ENCODE peak calls at places on chromosome 21, in six cellular contexts. One of them, this sample, is unnamed.

GRCh38 chr21:41706263-41706639 is 60.6 kb downstream of the RIPK4 start:
- DNase-seq in SK-MEL-5: no peak
- DNase-seq in NCI-H1092: no peak
- DNase-seq in stimulated activated CD8-positive, alpha-beta memory T cell treated with anti-CD3 and anti-CD28 coated beads, Interleukin-15, amount 100 ng/mL, for 48 hours: no peak
- DNase-seq in mesenchymal stem cell: no peak
- DNase-seq in tibial nerve: no peak
- DNase-seq in this sample: no peak

GRCh38 chr21:15768045-15768601 is 38.3 kb downstream of the USP25 start:
- DNase-seq in mesenchymal stem cell: no peak
- DNase-seq in SK-MEL-5: no peak
- DNase-seq in NCI-H1092: no peak
- DNase-seq in stimulated activated CD8-positive, alpha-beta memory T cell treated with anti-CD3 and anti-CD28 coated beads, Interleukin-15, amount 100 ng/mL, for 48 hours: no peak
- DNase-seq in tibial nerve: no peak
- DNase-seq in this sample: no peak

GRCh38 chr21:45997495-45998275 is 16.1 kb downstream of the COL6A1 start:
- DNase-seq in mesenchymal stem cell: no peak
- DNase-seq in SK-MEL-5: no peak
- DNase-seq in stimulated activated CD8-positive, alpha-beta memory T cell treated with anti-CD3 and anti-CD28 coated beads, Interleukin-15, amount 100 ng/mL, for 48 hours: no peak
- DNase-seq in tibial nerve: peak; percentile 12
- DNase-seq in NCI-H1092: no peak
- DNase-seq in this sample: peak; percentile 46

GRCh38 chr21:17612565-17613241 is at the start of gene BTG3:
- DNase-seq in SK-MEL-5: peak; percentile 78
- DNase-seq in mesenchymal stem cell: peak; percentile 76
- DNase-seq in NCI-H1092: peak; percentile 72
- DNase-seq in tibial nerve: peak; percentile 52
- DNase-seq in stimulated activated CD8-positive, alpha-beta memory T cell treated with anti-CD3 and anti-CD28 coated beads, Interleukin-15, amount 100 ng/mL, for 48 hours: peak; percentile 75
- DNase-seq in this sample: peak; percentile 89

GRCh38 chr21:41892726-41893125 is 13.6 kb upstream of the PRDM15 start:
- DNase-seq in stimulated activated CD8-positive, alpha-beta memory T cell treated with anti-CD3 and anti-CD28 coated beads, Interleukin-15, amount 100 ng/mL, for 48 hours: no peak
- DNase-seq in mesenchymal stem cell: no peak
- DNase-seq in SK-MEL-5: no peak
- DNase-seq in NCI-H1092: no peak
- DNase-seq in tibial nerve: no peak
- DNase-seq in this sample: no peak

GRCh38 chr21:39030127-39030884 is 152.9 kb downstream of the PSMG1 start:
- DNase-seq in SK-MEL-5: no peak
- DNase-seq in stimulated activated CD8-positive, alpha-beta memory T cell treated with anti-CD3 and anti-CD28 coated beads, Interleukin-15, amount 100 ng/mL, for 48 hours: no peak
- DNase-seq in mesenchymal stem cell: no peak
- DNase-seq in NCI-H1092: no peak
- DNase-seq in tibial nerve: no peak
- DNase-seq in this sample: peak; percentile 49

GRCh38 chr21:37908691-37909090 is 7.6 kb downstream of the KCNJ6 start:
- DNase-seq in NCI-H1092: no peak
- DNase-seq in stimulated activated CD8-positive, alpha-beta memory T cell treated with anti-CD3 and anti-CD28 coated beads, Interleukin-15, amount 100 ng/mL, for 48 hours: no peak
- DNase-seq in SK-MEL-5: no peak
- DNase-seq in mesenchymal stem cell: no peak
- DNase-seq in tibial nerve: no peak
- DNase-seq in this sample: no peak

GRCh38 chr21:32426592-32427051 is 14.1 kb downstream of the EVA1C start:
- DNase-seq in tibial nerve: no peak
- DNase-seq in SK-MEL-5: peak; percentile 16
- DNase-seq in stimulated activated CD8-positive, alpha-beta memory T cell treated with anti-CD3 and anti-CD28 coated beads, Interleukin-15, amount 100 ng/mL, for 48 hours: no peak
- DNase-seq in NCI-H1092: no peak
- DNase-seq in mesenchymal stem cell: no peak
- DNase-seq in this sample: no peak

GRCh38 chr21:30233228-30233627 is 17.3 kb upstream of the CLDN8 start:
- DNase-seq in NCI-H1092: no peak
- DNase-seq in stimulated activated CD8-positive, alpha-beta memory T cell treated with anti-CD3 and anti-CD28 coated beads, Interleukin-15, amount 100 ng/mL, for 48 hours: no peak
- DNase-seq in SK-MEL-5: no peak
- DNase-seq in tibial nerve: no peak
- DNase-seq in mesenchymal stem cell: no peak
- DNase-seq in this sample: no peak

GRCh38 chr21:14520535-14520934 is 25.6 kb downstream of the SAMSN1 start:
- DNase-seq in tibial nerve: no peak
- DNase-seq in mesenchymal stem cell: no peak
- DNase-seq in SK-MEL-5: no peak
- DNase-seq in stimulated activated CD8-positive, alpha-beta memory T cell treated with anti-CD3 and anti-CD28 coated beads, Interleukin-15, amount 100 ng/mL, for 48 hours: no peak
- DNase-seq in NCI-H1092: no peak
- DNase-seq in this sample: peak; percentile 51

GRCh38 chr21:30434033-30434631 is 4.1 kb downstream of the KRTAP13-4 start:
- DNase-seq in SK-MEL-5: peak; percentile 75
- DNase-seq in tibial nerve: no peak
- DNase-seq in mesenchymal stem cell: no peak
- DNase-seq in stimulated activated CD8-positive, alpha-beta memory T cell treated with anti-CD3 and anti-CD28 coated beads, Interleukin-15, amount 100 ng/mL, for 48 hours: no peak
- DNase-seq in NCI-H1092: peak; percentile 21
- DNase-seq in this sample: no peak

GRCh38 chr21:16424331-16424749 is 694.6 kb downstream of the USP25 start:
- DNase-seq in NCI-H1092: peak; percentile 14
- DNase-seq in tibial nerve: no peak
- DNase-seq in mesenchymal stem cell: no peak
- DNase-seq in SK-MEL-5: peak; percentile 6
- DNase-seq in stimulated activated CD8-positive, alpha-beta memory T cell treated with anti-CD3 and anti-CD28 coated beads, Interleukin-15, amount 100 ng/mL, for 48 hours: no peak
- DNase-seq in this sample: no peak

GRCh38 chr21:45496968-45497845 is 45.0 kb downstream of the SLC19A1 start:
- DNase-seq in mesenchymal stem cell: no peak
- DNase-seq in NCI-H1092: no peak
- DNase-seq in SK-MEL-5: no peak
- DNase-seq in stimulated activated CD8-positive, alpha-beta memory T cell treated with anti-CD3 and anti-CD28 coated beads, Interleukin-15, amount 100 ng/mL, for 48 hours: no peak
- DNase-seq in tibial nerve: no peak
- DNase-seq in this sample: peak; percentile 44

GRCh38 chr21:46096997-46097825 is 701 bp upstream of the COL6A2 start:
- DNase-seq in stimulated activated CD8-positive, alpha-beta memory T cell treated with anti-CD3 and anti-CD28 coated beads, Interleukin-15, amount 100 ng/mL, for 48 hours: no peak
- DNase-seq in mesenchymal stem cell: no peak
- DNase-seq in SK-MEL-5: no peak
- DNase-seq in tibial nerve: no peak
- DNase-seq in NCI-H1092: no peak
- DNase-seq in this sample: peak; percentile 58

GRCh38 chr21:46311568-46311967 is 12.1 kb downstream of the C21orf58 start:
- DNase-seq in tibial nerve: no peak
- DNase-seq in NCI-H1092: no peak
- DNase-seq in mesenchymal stem cell: no peak
- DNase-seq in SK-MEL-5: no peak
- DNase-seq in stimulated activated CD8-positive, alpha-beta memory T cell treated with anti-CD3 and anti-CD28 coated beads, Interleukin-15, amount 100 ng/mL, for 48 hours: no peak
- DNase-seq in this sample: no peak

GRCh38 chr21:42250422-42251403 is 31.8 kb downstream of the ABCG1 start:
- DNase-seq in SK-MEL-5: no peak
- DNase-seq in mesenchymal stem cell: no peak
- DNase-seq in tibial nerve: no peak
- DNase-seq in stimulated activated CD8-positive, alpha-beta memory T cell treated with anti-CD3 and anti-CD28 coated beads, Interleukin-15, amount 100 ng/mL, for 48 hours: no peak
- DNase-seq in NCI-H1092: no peak
- DNase-seq in this sample: no peak

GRCh38 chr21:31420354-31420753 is 76.3 kb upstream of the TIAM1 start:
- DNase-seq in mesenchymal stem cell: no peak
- DNase-seq in SK-MEL-5: no peak
- DNase-seq in NCI-H1092: no peak
- DNase-seq in stimulated activated CD8-positive, alpha-beta memory T cell treated with anti-CD3 and anti-CD28 coated beads, Interleukin-15, amount 100 ng/mL, for 48 hours: no peak
- DNase-seq in tibial nerve: no peak
- DNase-seq in this sample: no peak

GRCh38 chr21:35394634-35395369 is 345.7 kb upstream of the RUNX1 start:
- DNase-seq in stimulated activated CD8-positive, alpha-beta memory T cell treated with anti-CD3 and anti-CD28 coated beads, Interleukin-15, amount 100 ng/mL, for 48 hours: no peak
- DNase-seq in mesenchymal stem cell: no peak
- DNase-seq in SK-MEL-5: peak; percentile 10
- DNase-seq in NCI-H1092: no peak
- DNase-seq in tibial nerve: no peak
- DNase-seq in this sample: no peak

GRCh38 chr21:34008618-34009017 is 64.8 kb upstream of the MRPS6 start:
- DNase-seq in NCI-H1092: no peak
- DNase-seq in mesenchymal stem cell: no peak
- DNase-seq in tibial nerve: no peak
- DNase-seq in stimulated activated CD8-positive, alpha-beta memory T cell treated with anti-CD3 and anti-CD28 coated beads, Interleukin-15, amount 100 ng/mL, for 48 hours: peak; percentile 45
- DNase-seq in SK-MEL-5: no peak
- DNase-seq in this sample: no peak

GRCh38 chr21:26013964-26014363 is 156.6 kb downstream of the APP start:
- DNase-seq in NCI-H1092: no peak
- DNase-seq in stimulated activated CD8-positive, alpha-beta memory T cell treated with anti-CD3 and anti-CD28 coated beads, Interleukin-15, amount 100 ng/mL, for 48 hours: no peak
- DNase-seq in tibial nerve: no peak
- DNase-seq in SK-MEL-5: no peak
- DNase-seq in mesenchymal stem cell: no peak
- DNase-seq in this sample: no peak

GRCh38 chr21:41768371-41769042 is 1.7 kb upstream of the RIPK4 start:
- DNase-seq in stimulated activated CD8-positive, alpha-beta memory T cell treated with anti-CD3 and anti-CD28 coated beads, Interleukin-15, amount 100 ng/mL, for 48 hours: no peak
- DNase-seq in NCI-H1092: peak; percentile 14
- DNase-seq in mesenchymal stem cell: peak; percentile 29
- DNase-seq in SK-MEL-5: no peak
- DNase-seq in tibial nerve: no peak
- DNase-seq in this sample: no peak

GRCh38 chr21:42021751-42022430 is 11.7 kb upstream of the ZBTB21 start:
- DNase-seq in tibial nerve: no peak
- DNase-seq in mesenchymal stem cell: no peak
- DNase-seq in NCI-H1092: peak; percentile 75
- DNase-seq in SK-MEL-5: no peak
- DNase-seq in stimulated activated CD8-positive, alpha-beta memory T cell treated with anti-CD3 and anti-CD28 coated beads, Interleukin-15, amount 100 ng/mL, for 48 hours: no peak
- DNase-seq in this sample: no peak

GRCh38 chr21:38982096-38982495 is 176.4 kb downstream of the ETS2 start:
- DNase-seq in NCI-H1092: no peak
- DNase-seq in mesenchymal stem cell: no peak
- DNase-seq in stimulated activated CD8-positive, alpha-beta memory T cell treated with anti-CD3 and anti-CD28 coated beads, Interleukin-15, amount 100 ng/mL, for 48 hours: no peak
- DNase-seq in tibial nerve: no peak
- DNase-seq in SK-MEL-5: no peak
- DNase-seq in this sample: no peak

GRCh38 chr21:39390212-39390765 is 41.4 kb upstream of the HMGN1 start:
- DNase-seq in SK-MEL-5: no peak
- DNase-seq in mesenchymal stem cell: no peak
- DNase-seq in tibial nerve: no peak
- DNase-seq in stimulated activated CD8-positive, alpha-beta memory T cell treated with anti-CD3 and anti-CD28 coated beads, Interleukin-15, amount 100 ng/mL, for 48 hours: no peak
- DNase-seq in NCI-H1092: no peak
- DNase-seq in this sample: no peak

GRCh38 chr21:44013380-44014088 is 1.4 kb downstream of the TRAPPC10 start:
- DNase-seq in tibial nerve: no peak
- DNase-seq in mesenchymal stem cell: peak; percentile 69
- DNase-seq in stimulated activated CD8-positive, alpha-beta memory T cell treated with anti-CD3 and anti-CD28 coated beads, Interleukin-15, amount 100 ng/mL, for 48 hours: peak; percentile 25
- DNase-seq in SK-MEL-5: peak; percentile 16
- DNase-seq in NCI-H1092: no peak
- DNase-seq in this sample: no peak

GRCh38 chr21:29822064-29822463 is 117.7 kb downstream of the GRIK1 start:
- DNase-seq in NCI-H1092: no peak
- DNase-seq in tibial nerve: no peak
- DNase-seq in stimulated activated CD8-positive, alpha-beta memory T cell treated with anti-CD3 and anti-CD28 coated beads, Interleukin-15, amount 100 ng/mL, for 48 hours: no peak
- DNase-seq in SK-MEL-5: no peak
- DNase-seq in mesenchymal stem cell: no peak
- DNase-seq in this sample: no peak

GRCh38 chr21:38712076-38712475 is 93.7 kb upstream of the ETS2 start:
- DNase-seq in tibial nerve: no peak
- DNase-seq in stimulated activated CD8-positive, alpha-beta memory T cell treated with anti-CD3 and anti-CD28 coated beads, Interleukin-15, amount 100 ng/mL, for 48 hours: no peak
- DNase-seq in SK-MEL-5: peak; percentile 76
- DNase-seq in mesenchymal stem cell: peak; percentile 43
- DNase-seq in NCI-H1092: peak; percentile 88
- DNase-seq in this sample: no peak

GRCh38 chr21:42623684-42624083 is 29.7 kb upstream of the PDE9A start:
- DNase-seq in mesenchymal stem cell: no peak
- DNase-seq in stimulated activated CD8-positive, alpha-beta memory T cell treated with anti-CD3 and anti-CD28 coated beads, Interleukin-15, amount 100 ng/mL, for 48 hours: no peak
- DNase-seq in tibial nerve: no peak
- DNase-seq in SK-MEL-5: no peak
- DNase-seq in NCI-H1092: no peak
- DNase-seq in this sample: no peak

GRCh38 chr21:20728691-20729090 is 269.5 kb upstream of the NCAM2 start:
- DNase-seq in tibial nerve: no peak
- DNase-seq in mesenchymal stem cell: no peak
- DNase-seq in SK-MEL-5: no peak
- DNase-seq in stimulated activated CD8-positive, alpha-beta memory T cell treated with anti-CD3 and anti-CD28 coated beads, Interleukin-15, amount 100 ng/mL, for 48 hours: no peak
- DNase-seq in NCI-H1092: no peak
- DNase-seq in this sample: no peak

GRCh38 chr21:40625991-40626390 is 221.0 kb downstream of the DSCAM start:
- DNase-seq in mesenchymal stem cell: no peak
- DNase-seq in tibial nerve: no peak
- DNase-seq in stimulated activated CD8-positive, alpha-beta memory T cell treated with anti-CD3 and anti-CD28 coated beads, Interleukin-15, amount 100 ng/mL, for 48 hours: no peak
- DNase-seq in NCI-H1092: no peak
- DNase-seq in SK-MEL-5: no peak
- DNase-seq in this sample: no peak

GRCh38 chr21:26849428-26850115 is 4.4 kb upstream of the ADAMTS1 start:
- DNase-seq in NCI-H1092: peak; percentile 20
- DNase-seq in tibial nerve: no peak
- DNase-seq in mesenchymal stem cell: peak; percentile 75
- DNase-seq in stimulated activated CD8-positive, alpha-beta memory T cell treated with anti-CD3 and anti-CD28 coated beads, Interleukin-15, amount 100 ng/mL, for 48 hours: no peak
- DNase-seq in SK-MEL-5: peak; percentile 69
- DNase-seq in this sample: no peak

This sample was measured in aorta.